ENCODE peak calls at places on chromosomes 16 and 17, in ten cellular contexts. One of them, this sample, is unnamed.
A peak's percentile ranks its signal among the peaks of the same experiment; 100 is the strongest.

GRCh38 chr16:22192261-22193133 is 13.6 kb upstream of the EEF2K start:
- DNase-seq in dorsolateral prefrontal cortex: peak; percentile 72
- DNase-seq in heart left ventricle: peak; percentile 83
- DNase-seq in esophagus muscularis mucosa: peak; percentile 97
- DNase-seq in AG04450: peak; percentile 77
- DNase-seq in A549: no peak
- DNase-seq in RWPE1: peak; percentile 40
- DNase-seq in mucosa of descending colon: peak; percentile 75
- DNase-seq in testis: peak; percentile 92
- DNase-seq in body of pancreas: peak; percentile 69
- DNase-seq in this sample: no peak

GRCh38 chr17:36749493-36749892 is 148.1 kb downstream of the MRM1 start:
- DNase-seq in dorsolateral prefrontal cortex: no peak
- DNase-seq in heart left ventricle: no peak
- DNase-seq in esophagus muscularis mucosa: no peak
- DNase-seq in AG04450: no peak
- DNase-seq in A549: no peak
- DNase-seq in RWPE1: no peak
- DNase-seq in mucosa of descending colon: no peak
- DNase-seq in testis: no peak
- DNase-seq in body of pancreas: no peak
- DNase-seq in this sample: no peak

GRCh38 chr16:2056077-2056476 is 8.3 kb downstream of the TSC2 start:
- DNase-seq in dorsolateral prefrontal cortex: no peak
- DNase-seq in heart left ventricle: no peak
- DNase-seq in esophagus muscularis mucosa: no peak
- DNase-seq in AG04450: no peak
- DNase-seq in A549: no peak
- DNase-seq in RWPE1: no peak
- DNase-seq in mucosa of descending colon: no peak
- DNase-seq in testis: no peak
- DNase-seq in body of pancreas: no peak
- DNase-seq in this sample: no peak

GRCh38 chr17:77087650-77088454 is 52.9 kb upstream of the SEC14L1 start:
- DNase-seq in dorsolateral prefrontal cortex: no peak
- DNase-seq in heart left ventricle: no peak
- DNase-seq in esophagus muscularis mucosa: no peak
- DNase-seq in AG04450: no peak
- DNase-seq in A549: no peak
- DNase-seq in RWPE1: no peak
- DNase-seq in mucosa of descending colon: no peak
- DNase-seq in testis: no peak
- DNase-seq in body of pancreas: no peak
- DNase-seq in this sample: no peak

GRCh38 chr17:57966875-57967274 is 11.7 kb upstream of the CUEDC1 start:
- DNase-seq in dorsolateral prefrontal cortex: no peak
- DNase-seq in heart left ventricle: no peak
- DNase-seq in esophagus muscularis mucosa: peak; percentile 77
- DNase-seq in AG04450: no peak
- DNase-seq in A549: no peak
- DNase-seq in RWPE1: no peak
- DNase-seq in mucosa of descending colon: no peak
- DNase-seq in testis: no peak
- DNase-seq in body of pancreas: no peak
- DNase-seq in this sample: no peak

GRCh38 chr16:73058616-73059409 is 10.9 kb upstream of the ZFHX3 start:
- DNase-seq in dorsolateral prefrontal cortex: no peak
- DNase-seq in heart left ventricle: peak; percentile 82
- DNase-seq in esophagus muscularis mucosa: no peak
- DNase-seq in AG04450: no peak
- DNase-seq in A549: no peak
- DNase-seq in RWPE1: no peak
- DNase-seq in mucosa of descending colon: peak; percentile 71
- DNase-seq in testis: peak; percentile 68
- DNase-seq in body of pancreas: peak; percentile 53
- DNase-seq in this sample: peak; percentile 53

GRCh38 chr17:81142301-81143199 is 22.8 kb upstream of the PVALEF start:
- DNase-seq in dorsolateral prefrontal cortex: peak; percentile 83
- DNase-seq in heart left ventricle: peak; percentile 88
- DNase-seq in esophagus muscularis mucosa: no peak
- DNase-seq in AG04450: peak; percentile 29
- DNase-seq in A549: peak; percentile 90
- DNase-seq in RWPE1: peak; percentile 57
- DNase-seq in mucosa of descending colon: peak; percentile 85
- DNase-seq in testis: peak; percentile 90
- DNase-seq in body of pancreas: peak; percentile 88
- DNase-seq in this sample: peak; percentile 75

GRCh38 chr16:84065536-84066132 is 23.0 kb upstream of the SLC38A8 start:
- DNase-seq in dorsolateral prefrontal cortex: peak; percentile 88
- DNase-seq in heart left ventricle: no peak
- DNase-seq in esophagus muscularis mucosa: no peak
- DNase-seq in AG04450: peak; percentile 18
- DNase-seq in A549: peak; percentile 39
- DNase-seq in RWPE1: peak; percentile 40
- DNase-seq in mucosa of descending colon: no peak
- DNase-seq in testis: peak; percentile 83
- DNase-seq in body of pancreas: peak; percentile 54
- DNase-seq in this sample: peak; percentile 65

GRCh38 chr16:11133344-11133921 is 122.6 kb downstream of the SOCS1 start:
- DNase-seq in dorsolateral prefrontal cortex: no peak
- DNase-seq in heart left ventricle: peak; percentile 73
- DNase-seq in esophagus muscularis mucosa: no peak
- DNase-seq in AG04450: peak; percentile 90
- DNase-seq in A549: no peak
- DNase-seq in RWPE1: peak; percentile 92
- DNase-seq in mucosa of descending colon: no peak
- DNase-seq in testis: peak; percentile 69
- DNase-seq in body of pancreas: peak; percentile 85
- DNase-seq in this sample: no peak

GRCh38 chr17:70808596-70808995 is 639.3 kb downstream of the KCNJ2 start:
- DNase-seq in dorsolateral prefrontal cortex: no peak
- DNase-seq in heart left ventricle: no peak
- DNase-seq in esophagus muscularis mucosa: no peak
- DNase-seq in AG04450: no peak
- DNase-seq in A549: peak; percentile 3
- DNase-seq in RWPE1: peak; percentile 3
- DNase-seq in mucosa of descending colon: no peak
- DNase-seq in testis: no peak
- DNase-seq in body of pancreas: no peak
- DNase-seq in this sample: no peak

GRCh38 chr16:26952411-26952810 is 114.3 kb upstream of the C16orf82 start:
- DNase-seq in dorsolateral prefrontal cortex: no peak
- DNase-seq in heart left ventricle: no peak
- DNase-seq in esophagus muscularis mucosa: no peak
- DNase-seq in AG04450: no peak
- DNase-seq in A549: no peak
- DNase-seq in RWPE1: no peak
- DNase-seq in mucosa of descending colon: no peak
- DNase-seq in testis: no peak
- DNase-seq in body of pancreas: no peak
- DNase-seq in this sample: no peak
- TF ChIP-seq CTCF in dorsolateral prefrontal cortex: no peak
- TF ChIP-seq CTCF in heart left ventricle: no peak
- TF ChIP-seq CTCF in esophagus muscularis mucosa: no peak
- TF ChIP-seq CTCF in AG04450: no peak
- TF ChIP-seq CTCF in A549: no peak
- TF ChIP-seq CTCF in RWPE1: no peak
- TF ChIP-seq CTCF in mucosa of descending colon: no peak
- TF ChIP-seq CTCF in testis: no peak
- TF ChIP-seq CTCF in body of pancreas: no peak
- TF ChIP-seq CTCF in this sample: no peak

GRCh38 chr17:18253947-18254821 is 4.4 kb downstream of the FLII start:
- DNase-seq in dorsolateral prefrontal cortex: no peak
- DNase-seq in heart left ventricle: no peak
- DNase-seq in esophagus muscularis mucosa: no peak
- DNase-seq in AG04450: no peak
- DNase-seq in A549: no peak
- DNase-seq in RWPE1: no peak
- DNase-seq in mucosa of descending colon: no peak
- DNase-seq in testis: no peak
- DNase-seq in body of pancreas: no peak
- DNase-seq in this sample: no peak

GRCh38 chr17:18256351-18256750 is 2.2 kb downstream of the FLII start:
- DNase-seq in dorsolateral prefrontal cortex: no peak
- DNase-seq in heart left ventricle: no peak
- DNase-seq in esophagus muscularis mucosa: no peak
- DNase-seq in AG04450: no peak
- DNase-seq in A549: no peak
- DNase-seq in RWPE1: no peak
- DNase-seq in mucosa of descending colon: no peak
- DNase-seq in testis: no peak
- DNase-seq in body of pancreas: no peak
- DNase-seq in this sample: no peak

GRCh38 chr17:18253187-18253884 is 5.2 kb downstream of the FLII start:
- DNase-seq in dorsolateral prefrontal cortex: no peak
- DNase-seq in heart left ventricle: no peak
- DNase-seq in esophagus muscularis mucosa: no peak
- DNase-seq in AG04450: no peak
- DNase-seq in A549: no peak
- DNase-seq in RWPE1: no peak
- DNase-seq in mucosa of descending colon: no peak
- DNase-seq in testis: no peak
- DNase-seq in body of pancreas: no peak
- DNase-seq in this sample: no peak

GRCh38 chr17:18256776-18257175 is 1.8 kb downstream of the FLII start:
- DNase-seq in dorsolateral prefrontal cortex: no peak
- DNase-seq in heart left ventricle: no peak
- DNase-seq in esophagus muscularis mucosa: no peak
- DNase-seq in AG04450: no peak
- DNase-seq in A549: no peak
- DNase-seq in RWPE1: no peak
- DNase-seq in mucosa of descending colon: no peak
- DNase-seq in testis: no peak
- DNase-seq in body of pancreas: no peak
- DNase-seq in this sample: no peak

DNA sequence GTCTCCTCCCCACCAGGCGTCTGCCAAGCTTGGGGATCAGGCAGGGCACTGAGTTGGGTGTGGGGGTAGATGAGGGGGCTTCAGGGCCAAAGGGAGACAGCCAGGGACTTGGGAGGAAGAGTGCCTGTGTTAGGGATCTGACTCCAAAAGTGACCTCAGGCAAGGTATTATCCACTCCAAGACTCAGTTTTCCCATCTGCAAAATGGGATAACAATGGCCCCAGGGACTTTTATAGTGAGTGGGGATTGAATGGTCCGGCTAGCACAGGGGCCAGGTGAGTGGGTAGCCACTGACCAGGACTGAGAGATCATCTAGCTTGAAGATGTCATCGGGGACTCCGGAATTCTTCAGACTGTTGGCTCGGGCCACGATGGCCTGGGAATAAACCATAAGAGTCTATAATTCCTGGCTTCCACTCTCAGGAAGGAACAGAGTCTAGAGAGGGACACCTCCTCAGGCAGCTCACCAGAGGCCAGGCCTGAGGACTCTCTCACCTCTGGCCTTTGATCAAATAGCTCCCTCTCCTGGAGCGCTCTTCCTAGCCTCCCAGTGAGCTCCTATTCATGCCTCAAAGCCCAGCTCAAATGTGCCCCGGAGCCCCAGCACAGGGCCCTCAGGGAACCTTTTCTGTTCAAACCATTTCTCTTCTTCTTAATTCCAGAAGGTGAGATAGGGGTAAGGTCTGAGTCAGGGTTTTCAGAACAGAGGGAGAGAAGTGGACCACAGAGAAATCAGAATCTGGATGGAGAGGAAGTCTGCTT is 3.5 kb downstream of the FLII start:
- DNase-seq in dorsolateral prefrontal cortex: no peak
- DNase-seq in heart left ventricle: no peak
- DNase-seq in esophagus muscularis mucosa: no peak
- DNase-seq in AG04450: no peak
- DNase-seq in A549: no peak
- DNase-seq in RWPE1: no peak
- DNase-seq in mucosa of descending colon: no peak
- DNase-seq in testis: no peak
- DNase-seq in body of pancreas: no peak
- DNase-seq in this sample: no peak
- TF ChIP-seq CTCF in dorsolateral prefrontal cortex: no peak
- TF ChIP-seq CTCF in heart left ventricle: no peak
- TF ChIP-seq CTCF in esophagus muscularis mucosa: no peak
- TF ChIP-seq CTCF in AG04450: no peak
- TF ChIP-seq CTCF in A549: no peak
- TF ChIP-seq CTCF in RWPE1: no peak
- TF ChIP-seq CTCF in mucosa of descending colon: no peak
- TF ChIP-seq CTCF in testis: no peak
- TF ChIP-seq CTCF in body of pancreas: no peak
- TF ChIP-seq CTCF in this sample: no peak

DNA sequence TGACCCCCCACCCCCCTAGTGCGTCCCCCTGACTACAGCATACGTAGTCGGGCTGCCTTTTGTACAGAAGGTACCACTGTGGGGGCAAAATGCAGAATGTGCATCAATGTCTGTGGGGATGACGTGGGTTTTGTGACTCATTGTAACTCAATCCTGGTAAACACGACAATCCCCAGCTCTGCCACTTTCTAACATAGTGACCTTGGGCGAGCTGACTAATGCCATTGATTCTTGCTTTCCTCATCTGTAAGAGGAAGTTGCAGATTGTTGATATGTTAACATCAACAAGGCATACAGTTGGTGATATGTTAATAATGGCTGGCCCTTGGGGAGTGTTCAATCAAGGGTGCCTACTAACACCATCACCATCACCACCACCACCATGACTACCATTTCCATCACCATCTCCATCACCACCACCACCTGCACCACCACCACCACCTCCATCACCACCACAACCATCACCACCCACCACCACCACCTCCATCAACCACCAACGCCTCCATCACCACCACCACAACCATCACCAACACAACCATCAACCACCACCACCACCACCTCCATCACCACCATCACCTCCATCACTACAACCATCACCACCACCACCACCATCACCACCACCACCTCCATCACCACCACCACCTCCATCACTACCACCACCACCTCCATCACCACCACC is 15.9 kb downstream of the MARCHF10 start:
- DNase-seq in dorsolateral prefrontal cortex: no peak
- DNase-seq in heart left ventricle: no peak
- DNase-seq in esophagus muscularis mucosa: no peak
- DNase-seq in AG04450: peak; percentile 91
- DNase-seq in A549: peak; percentile 87
- DNase-seq in RWPE1: no peak
- DNase-seq in mucosa of descending colon: no peak
- DNase-seq in testis: no peak
- DNase-seq in body of pancreas: peak; percentile 52
- DNase-seq in this sample: no peak
- TF ChIP-seq CTCF in dorsolateral prefrontal cortex: no peak
- TF ChIP-seq CTCF in heart left ventricle: no peak
- TF ChIP-seq CTCF in esophagus muscularis mucosa: no peak
- TF ChIP-seq CTCF in AG04450: no peak
- TF ChIP-seq CTCF in A549: no peak
- TF ChIP-seq CTCF in RWPE1: no peak
- TF ChIP-seq CTCF in mucosa of descending colon: no peak
- TF ChIP-seq CTCF in testis: no peak
- TF ChIP-seq CTCF in body of pancreas: no peak
- TF ChIP-seq CTCF in this sample: no peak

DNA sequence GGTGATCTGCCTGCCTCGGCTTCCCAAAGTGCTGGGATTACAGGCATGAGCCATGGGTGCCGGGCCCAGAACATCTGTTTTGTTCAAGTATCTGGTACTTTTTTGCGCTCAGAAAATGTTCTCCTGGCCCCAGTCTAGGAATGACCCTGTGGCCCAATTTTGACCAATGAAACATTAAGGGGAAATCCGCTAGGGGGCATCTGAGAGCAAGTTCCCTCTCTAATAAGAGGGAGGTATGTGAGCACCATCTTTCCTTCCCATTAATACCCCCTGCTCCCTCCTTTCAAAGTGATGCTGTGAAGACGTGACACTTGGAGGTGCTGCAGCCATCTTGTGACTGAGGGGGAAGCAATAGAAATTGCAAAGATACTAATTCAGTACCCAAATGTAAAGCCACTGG is 16.5 kb upstream of the CLEC3A start:
- DNase-seq in dorsolateral prefrontal cortex: no peak
- DNase-seq in heart left ventricle: no peak
- DNase-seq in esophagus muscularis mucosa: no peak
- DNase-seq in AG04450: no peak
- DNase-seq in A549: peak; percentile 7
- DNase-seq in RWPE1: no peak
- DNase-seq in mucosa of descending colon: no peak
- DNase-seq in testis: no peak
- DNase-seq in body of pancreas: no peak
- DNase-seq in this sample: peak; percentile 5
- TF ChIP-seq CTCF in dorsolateral prefrontal cortex: no peak
- TF ChIP-seq CTCF in heart left ventricle: no peak
- TF ChIP-seq CTCF in esophagus muscularis mucosa: no peak
- TF ChIP-seq CTCF in AG04450: peak; percentile 26
- TF ChIP-seq CTCF in A549: peak; percentile 12
- TF ChIP-seq CTCF in RWPE1: no peak
- TF ChIP-seq CTCF in mucosa of descending colon: no peak
- TF ChIP-seq CTCF in testis: no peak
- TF ChIP-seq CTCF in body of pancreas: no peak
- TF ChIP-seq CTCF in this sample: peak; percentile 26